ENCODE peak calls at places on chromosomes 4 and X, in seven cellular contexts. B, M, Y, G, K, F and O are unnamed samples.

GRCh38 chr4:188435381-188435780 is 296.1 kb downstream of the TRIML1 start:
- DNase-seq in K (no peak), F (no peak), Y (no peak), M (no peak), G (no peak), B (no peak), O (no peak)

GRCh38 chr4:30537462-30537861 is 182.7 kb upstream of the PCDH7 start:
- DNase-seq in G (no peak), B (peak; percentile 76), M (no peak), Y (no peak), F (no peak), K (no peak), O (no peak)

GRCh38 chr4:76306882-76307669 is 543 bp downstream of the STBD1 start:
- DNase-seq in M (peak; percentile 70), F (no peak), K (peak; percentile 23), Y (no peak), B (no peak), G (peak; percentile 19), O (peak; percentile 67)

GRCh38 chr4:54784188-54784671 is 126.5 kb downstream of the KIT start:
- DNase-seq in F (no peak), M (peak; percentile 86), K (no peak), Y (no peak), G (no peak), B (no peak), O (no peak)

GRCh38 chrX:16838202-16839066 is 31.7 kb downstream of the RBBP7 start:
- DNase-seq in M (no peak), G (no peak), K (no peak), B (no peak), Y (no peak), F (no peak), O (no peak)

GRCh38 chrX:45699158-45699557 is 498.5 kb upstream of the DIPK2B start:
- DNase-seq in M (no peak), F (no peak), B (no peak), K (no peak), G (peak; percentile 0), Y (no peak), O (no peak)

GRCh38 chr4:128571747-128572146 is 237.8 kb upstream of the JADE1 start:
- DNase-seq in F (no peak), M (peak; percentile 90), B (peak; percentile 13), K (no peak), Y (no peak), G (no peak), O (no peak)

GRCh38 chrX:47573334-47574095 is 8.7 kb upstream of the TIMP1 start:
- DNase-seq in K (no peak), M (peak; percentile 58), F (no peak), G (no peak), B (no peak), Y (no peak), O (no peak)

GRCh38 chr4:163091685-163092034 is 75.0 kb downstream of the NAF1 start:
- DNase-seq in B (no peak), Y (no peak), G (no peak), F (no peak), M (no peak), K (no peak), O (no peak)